ENCODE peak calls at places on chromosomes 13 and 19, in six cellular contexts. X is A549, R is IMR-90, T is SK-N-SH, J is GM12878, S is K562. I is an unnamed sample.

GRCh38 chr19:18796239-18796638 is 5.1 kb upstream of the COMP start:
- DNase-seq in R (no peak), X (no peak), S (no peak), J (no peak), T (no peak), I (no peak)

GRCh38 chr19:13382633-13382938 is 123.7 kb downstream of the CACNA1A start:
- DNase-seq in R (no peak), T (no peak), S (no peak), J (no peak), X (no peak), I (no peak)

GRCh38 chr19:5357584-5357983 is 17.0 kb upstream of the PTPRS start:
- DNase-seq in T (no peak), S (no peak), R (no peak), X (no peak), J (no peak), I (no peak)

GRCh38 chr13:33352520-33352919 is 67.0 kb upstream of the STARD13 start:
- DNase-seq in X (no peak), T (no peak), S (no peak), J (no peak), R (no peak), I (no peak)

GRCh38 chr13:106311004-106311403 is 224.5 kb downstream of the EFNB2 start:
- DNase-seq in X (no peak), S (no peak), J (no peak), T (no peak), R (no peak), I (no peak)

GRCh38 chr19:14563989-14564650 is 7.7 kb downstream of the NDUFB7 start:
- DNase-seq in X (peak; percentile 11), T (peak; percentile 88), J (no peak), S (peak; percentile 98), R (no peak), I (no peak)

GRCh38 chr13:74134777-74135305 is 637 bp upstream of the KLF12 start:
- DNase-seq in X (peak; percentile 31), S (peak; percentile 2), R (no peak), J (no peak), T (peak; percentile 84), I (no peak)

GRCh38 chr13:49300716-49301589 is 53.2 kb downstream of the CDADC1 start:
- DNase-seq in S (peak; percentile 69), R (peak; percentile 76), J (peak; percentile 42), T (peak; percentile 76), X (peak; percentile 60), I (peak; percentile 77)

GRCh38 chr19:53870485-53870844 is 2.8 kb downstream of the MYADM start:
- DNase-seq in S (peak; percentile 46), R (no peak), J (no peak), X (no peak), T (no peak), I (no peak)

GRCh38 chr19:13599681-13600080 is 93.4 kb upstream of the CACNA1A start:
- DNase-seq in S (no peak), J (no peak), R (no peak), X (no peak), T (no peak), I (no peak)

GRCh38 chr13:74287672-74288169 is 153.5 kb upstream of the KLF12 start:
- DNase-seq in S (no peak), T (peak; percentile 56), J (no peak), X (no peak), R (peak; percentile 64), I (peak; percentile 89)

GRCh38 chr19:33409906-33410685 is 36.6 kb downstream of the CEBPG start:
- DNase-seq in S (no peak), R (no peak), J (no peak), T (no peak), X (no peak), I (no peak)

GRCh38 chr19:48623556-48624066 is 4.3 kb downstream of the SPHK2 start:
- DNase-seq in J (no peak), X (no peak), S (no peak), T (peak; percentile 65), R (no peak), I (no peak)

GRCh38 chr19:13098291-13099072 is 4.2 kb downstream of the LYL1 start:
- DNase-seq in S (peak; percentile 62), J (no peak), R (no peak), T (no peak), X (no peak), I (no peak)

GRCh38 chr19:43412441-43412840 is 2.2 kb upstream of the TEX101 start:
- DNase-seq in J (no peak), S (no peak), T (no peak), X (no peak), R (no peak), I (no peak)

GRCh38 chr13:47903836-47904235 is 97.2 kb downstream of the SUCLA2 start:
- DNase-seq in X (no peak), R (peak; percentile 77), J (no peak), T (no peak), S (no peak), I (no peak)

GRCh38 chr19:3062165-3063105 is at the start of gene TLE5:
- DNase-seq in X (no peak), S (peak; percentile 85), T (peak; percentile 92), R (no peak), J (no peak), I (peak; percentile 43)

GRCh38 chr13:37616131-37616530 is 17.6 kb upstream of the POSTN start:
- DNase-seq in J (no peak), S (no peak), T (no peak), X (no peak), R (peak; percentile 28), I (no peak)

GRCh38 chr19:5298502-5298901 is 42.1 kb downstream of the PTPRS start:
- DNase-seq in J (no peak), S (no peak), X (no peak), T (no peak), R (no peak), I (no peak)

GRCh38 chr19:15195987-15196682 is 4.7 kb downstream of the NOTCH3 start:
- DNase-seq in J (no peak), R (no peak), X (no peak), S (no peak), T (no peak), I (no peak)

GRCh38 chr19:4380254-4380727 is 20.1 kb downstream of the SH3GL1 start:
- DNase-seq in S (no peak), T (peak; percentile 29), J (no peak), X (no peak), R (no peak), I (no peak)

GRCh38 chr13:59145381-59145780 is 1018.3 kb downstream of the DIAPH3 start:
- DNase-seq in T (no peak), X (no peak), R (no peak), J (no peak), S (no peak), I (no peak)

GRCh38 chr19:41641879-41642485 is 15.1 kb upstream of the CEACAM4 start:
- DNase-seq in J (peak; percentile 4), T (peak; percentile 78), X (peak; percentile 99), R (peak; percentile 37), S (peak; percentile 76), I (peak; percentile 23)

GRCh38 chr19:10517361-10517759 is at the start of gene S1PR5:
- DNase-seq in T (peak; percentile 70), S (peak; percentile 46), R (no peak), J (no peak), X (peak; percentile 35), I (no peak)

GRCh38 chr13:41075034-41075433 is 13.7 kb downstream of the WBP4 start:
- DNase-seq in J (no peak), S (peak; percentile 37), X (peak; percentile 16), R (peak; percentile 49), T (peak; percentile 66), I (no peak)

GRCh38 chr13:20460744-20461143 is 64.9 kb downstream of the CRYL1 start:
- DNase-seq in R (no peak), J (no peak), S (no peak), X (no peak), T (no peak), I (no peak)

GRCh38 chr13:109773276-109773675 is 13.1 kb downstream of the IRS2 start:
- DNase-seq in S (peak; percentile 27), R (no peak), J (no peak), X (no peak), T (no peak), I (no peak)

GRCh38 chr13:65265988-65266387 is 1964.1 kb downstream of the PCDH9 start:
- DNase-seq in T (no peak), J (no peak), X (no peak), R (no peak), S (no peak), I (no peak)

GRCh38 chr13:107079423-107080099 is 511.6 kb upstream of the ARGLU1 start:
- DNase-seq in J (no peak), R (no peak), S (no peak), X (no peak), T (no peak), I (no peak)

GRCh38 chr19:41249707-41250423 is 14.3 kb upstream of the HNRNPUL1 start:
- DNase-seq in S (no peak), X (no peak), T (no peak), J (no peak), R (no peak), I (no peak)

GRCh38 chr19:2289714-2290435 is 7.9 kb upstream of the PEAK3 start:
- DNase-seq in S (peak; percentile 58), R (no peak), T (no peak), X (no peak), J (peak; percentile 48), I (no peak)

GRCh38 chr13:77859450-77859849 is 59.2 kb downstream of the EDNRB start:
- DNase-seq in J (no peak), X (no peak), S (no peak), T (no peak), R (peak; percentile 82), I (no peak)
- TF ChIP-seq RFX5 in J (no peak), X (no peak), S (no peak), T (no peak), R (no peak), I (no peak)

GRCh38 chr13:45773236-45773635 is 71.1 kb downstream of the CBY2 start:
- DNase-seq in R (peak; percentile 79), T (no peak), S (no peak), J (no peak), X (no peak), I (no peak)
- TF ChIP-seq RFX5 in R (no peak), T (no peak), S (no peak), J (no peak), X (no peak), I (no peak)

GRCh38 chr13:50529154-50529882 is 314.2 kb downstream of the DLEU7 start:
- DNase-seq in J (no peak), T (peak; percentile 37), X (no peak), S (peak; percentile 10), R (peak; percentile 89), I (no peak)
- TF ChIP-seq RFX5 in J (no peak), T (no peak), X (no peak), S (no peak), R (no peak), I (no peak)

GRCh38 chr19:17584132-17584531 is 28.7 kb downstream of the COLGALT1 start:
- DNase-seq in R (no peak), T (no peak), J (no peak), S (no peak), X (no peak), I (no peak)

GRCh38 chr19:17580470-17581000 is 25.1 kb downstream of the COLGALT1 start:
- DNase-seq in X (no peak), S (no peak), T (no peak), R (no peak), J (no peak), I (no peak)

GRCh38 chr19:17582613-17583012 is 27.2 kb downstream of the COLGALT1 start:
- DNase-seq in S (no peak), X (no peak), R (no peak), T (no peak), J (no peak), I (no peak)

GRCh38 chr19:17579523-17580244 is 24.2 kb downstream of the COLGALT1 start:
- DNase-seq in X (peak; percentile 73), S (peak; percentile 91), J (no peak), R (peak; percentile 26), T (peak; percentile 92), I (no peak)

GRCh38 chr19:17581211-17581874 is 25.9 kb downstream of the COLGALT1 start:
- DNase-seq in R (no peak), X (no peak), S (no peak), J (no peak), T (no peak), I (no peak)
- TF ChIP-seq RFX5 in R (no peak), X (no peak), S (no peak), J (no peak), T (no peak), I (no peak)

I was measured in HepG2.